ENCODE peak calls at places on chromosomes 16 and 17, in eight cellular contexts. X is neural crest cell, E is lower lobe of right lung, K is Peyer's patch, L is dorsolateral prefrontal cortex, S is Calu3, O is astrocyte of the cerebellum, Q is AG04449. M is an unnamed sample.

GRCh38 chr17:33640629-33641028 is 347.5 kb upstream of the ASIC2 start:
- DNase-seq in E (no peak), L (no peak), X (no peak), O (no peak), K (no peak), Q (no peak), S (no peak), M (no peak)

GRCh38 chr17:76071497-76072148 is 694 bp downstream of the SRP68 start:
- DNase-seq in L (no peak), S (no peak), X (no peak), Q (no peak), E (no peak), O (no peak), K (no peak), M (no peak)

GRCh38 chr16:49490321-49490705 is 116.7 kb downstream of the C16orf78 start:
- DNase-seq in K (no peak), E (peak; percentile 18), S (no peak), X (no peak), O (no peak), L (no peak), Q (no peak), M (no peak)

GRCh38 chr17:76239538-76240274 is 587 bp downstream of the RNF157 start:
- DNase-seq in S (no peak), E (no peak), O (no peak), Q (no peak), L (no peak), K (no peak), X (no peak), M (no peak)

GRCh38 chr16:65268331-65268730 is 146.5 kb upstream of the CDH11 start:
- DNase-seq in L (no peak), K (no peak), O (no peak), S (no peak), E (no peak), Q (peak; percentile 41), X (no peak), M (no peak)

GRCh38 chr17:68101992-68102758 is 66.6 kb downstream of the KPNA2 start:
- DNase-seq in X (no peak), S (peak; percentile 27), K (peak; percentile 36), Q (no peak), E (no peak), O (no peak), L (peak; percentile 9), M (peak; percentile 32)

GRCh38 chr16:72829846-72830620 is 217.9 kb downstream of the ZFHX3 start:
- DNase-seq in S (no peak), X (no peak), K (no peak), Q (no peak), E (no peak), L (no peak), O (no peak), M (no peak)

GRCh38 chr17:3845361-3845753 is 689 bp downstream of the NCBP3 start:
- DNase-seq in E (no peak), Q (no peak), L (peak; percentile 24), S (no peak), O (no peak), K (peak; percentile 28), X (no peak), M (no peak)

GRCh38 chr16:80887062-80887461 is 82.7 kb upstream of the CDYL2 start:
- DNase-seq in X (no peak), L (no peak), Q (no peak), E (no peak), K (no peak), O (no peak), S (no peak), M (no peak)

GRCh38 chr16:89523680-89524344 is 15.6 kb downstream of the SPG7 start:
- DNase-seq in K (no peak), L (no peak), O (no peak), Q (no peak), S (no peak), X (no peak), E (no peak), M (no peak)

GRCh38 chr16:55000595-55000994 is 69.9 kb downstream of the IRX5 start:
- DNase-seq in E (no peak), Q (no peak), S (no peak), K (no peak), O (peak; percentile 56), X (no peak), L (no peak), M (no peak)

GRCh38 chr17:82200743-82201497 is 11.7 kb downstream of the CCDC57 start:
- DNase-seq in O (no peak), X (no peak), Q (no peak), E (no peak), K (peak; percentile 58), L (no peak), S (no peak), M (peak; percentile 91)

DNA sequence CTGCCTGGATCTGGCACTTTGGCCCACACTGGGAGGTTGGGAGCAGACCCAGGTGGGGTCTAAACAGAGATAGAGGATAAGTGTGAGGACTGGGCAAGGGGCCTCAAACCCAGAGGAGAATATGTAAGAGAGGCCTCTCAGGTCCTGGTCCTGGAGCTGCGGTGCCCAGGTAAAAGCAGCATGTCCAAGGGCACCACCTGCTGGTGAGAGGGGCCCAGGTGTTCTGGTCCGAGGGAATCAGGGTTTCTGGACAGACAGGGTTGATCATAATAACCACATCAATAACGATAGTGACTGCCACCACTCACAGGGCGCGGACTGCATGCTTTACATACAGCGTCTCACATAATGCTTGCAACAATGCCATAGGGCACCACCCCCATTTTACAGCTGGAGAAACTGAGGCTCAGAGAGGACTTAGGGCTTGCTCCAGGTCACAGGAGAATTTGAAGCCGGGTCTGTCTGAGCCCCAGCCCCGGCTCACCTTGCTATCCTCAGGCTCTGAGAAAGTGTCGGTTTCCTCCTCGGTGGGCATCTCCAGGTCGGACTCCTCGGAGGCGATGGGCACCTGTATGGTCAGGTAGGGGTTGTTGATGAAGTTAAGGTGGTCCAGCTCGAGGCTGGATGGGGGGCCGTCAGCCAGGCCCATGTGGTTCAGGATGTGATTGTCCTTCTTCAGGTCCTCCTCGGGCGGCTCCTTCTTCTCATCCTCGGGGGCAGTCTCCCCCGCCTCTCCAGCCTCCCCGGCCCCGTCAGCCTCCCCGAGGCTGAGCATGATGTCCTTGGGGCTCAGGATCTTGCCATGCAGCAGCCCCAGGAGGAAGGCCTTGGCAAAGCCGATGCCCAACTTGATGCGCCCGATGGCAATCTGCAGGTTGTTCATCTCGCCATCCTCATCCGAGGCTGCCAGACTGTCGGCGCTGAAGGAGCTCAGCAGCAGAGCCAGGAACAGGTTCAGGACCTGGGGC is 19.1 kb upstream of the CD79B start:
- DNase-seq in X (no peak), O (no peak), L (no peak), Q (no peak), K (peak; percentile 85), E (no peak), S (peak; percentile 77), M (no peak)
- TF ChIP-seq CTCF in X (peak; percentile 56), O (peak; percentile 38), L (no peak), Q (no peak), K (peak; percentile 64), E (peak; percentile 27), S (peak; percentile 47), M (peak; percentile 44)

GRCh38 chr16:28982418-28982817 is 2.4 kb upstream of the LAT start:
- DNase-seq in Q (no peak), E (no peak), S (no peak), X (no peak), K (no peak), L (no peak), O (no peak), M (no peak)

GRCh38 chr16:28983644-28984043 is 1.2 kb upstream of the LAT start:
- DNase-seq in X (no peak), E (no peak), O (no peak), S (no peak), L (no peak), K (no peak), Q (no peak), M (no peak)

GRCh38 chr16:28980929-28981328 is 3.9 kb upstream of the LAT start:
- DNase-seq in X (no peak), Q (no peak), S (no peak), L (no peak), E (no peak), O (no peak), K (no peak), M (no peak)

GRCh38 chr16:28982949-28983348 is 1.9 kb upstream of the LAT start:
- DNase-seq in E (no peak), X (no peak), L (no peak), O (no peak), K (no peak), Q (no peak), S (no peak), M (no peak)

GRCh38 chr16:28981517-28981916 is 3.3 kb upstream of the LAT start:
- DNase-seq in L (no peak), O (no peak), S (peak; percentile 34), Q (no peak), K (no peak), E (no peak), X (peak; percentile 37), M (peak; percentile 56)
- TF ChIP-seq CTCF in L (peak; percentile 12), O (peak; percentile 56), S (no peak), Q (peak; percentile 39), K (no peak), E (peak; percentile 39), X (peak; percentile 65), M (peak; percentile 78)

GRCh38 chr17:59897090-59897489 is 4.2 kb downstream of the RPS6KB1 start:
- DNase-seq in K (no peak), L (no peak), Q (no peak), X (no peak), O (no peak), E (no peak), S (no peak), M (no peak)

GRCh38 chr17:59890720-59891119 is 2.0 kb downstream of the TUBD1 start:
- DNase-seq in S (no peak), E (no peak), X (no peak), Q (no peak), L (no peak), O (no peak), K (peak; percentile 2), M (no peak)

GRCh38 chr17:59892251-59892848 is 393 bp downstream of the TUBD1 start:
- DNase-seq in O (no peak), X (no peak), K (no peak), E (no peak), S (no peak), Q (no peak), L (no peak), M (no peak)

GRCh38 chr17:59892849-59893616 is at the start of the genes RPS6KB1 and TUBD1:
- DNase-seq in K (peak; percentile 92), S (peak; percentile 89), L (peak; percentile 91), O (peak; percentile 99), Q (peak; percentile 97), X (peak; percentile 90), E (peak; percentile 96), M (peak; percentile 98)

GRCh38 chr17:59893617-59894100 is 738 bp downstream of the RPS6KB1 start:
- DNase-seq in K (no peak), O (no peak), S (peak; percentile 1), X (no peak), L (no peak), Q (no peak), E (no peak), M (peak; percentile 45)
- TF ChIP-seq CTCF in K (no peak), O (no peak), S (no peak), X (peak; percentile 27), L (no peak), Q (peak; percentile 5), E (no peak), M (no peak)

GRCh38 chr16:67844441-67844840 is 2.3 kb upstream of the NUTF2 start:
- DNase-seq in L (no peak), Q (no peak), O (no peak), X (no peak), K (no peak), E (no peak), S (no peak), M (no peak)
- TF ChIP-seq CTCF in L (no peak), Q (peak; percentile 22), O (no peak), X (no peak), K (no peak), E (no peak), S (no peak), M (no peak)

M was measured in DND-41.